ENCODE peak calls at places on chromosome 15, in six cellular contexts. N is HCEC 1CT, A is COR-L47, W is ELR, B is HEK293T, C is NCI-H2081 treated with DMSO at 0.1 percent for 48 hours. M is an unnamed sample.

GRCh38 chr15:44427756-44428724 is 611 bp downstream of the CTDSPL2 start:
- DNase-seq in W (peak; percentile 73), C (peak; percentile 24), A (peak; percentile 64), B (peak; percentile 38), N (peak; percentile 75), M (peak; percentile 79)

GRCh38 chr15:40337597-40337996 is 3.1 kb downstream of the CCDC9B start:
- DNase-seq in W (no peak), N (no peak), A (no peak), C (no peak), B (no peak), M (no peak)

GRCh38 chr15:72398189-72398588 is at the start of gene TMEM202:
- DNase-seq in A (no peak), W (no peak), B (no peak), C (no peak), N (no peak), M (no peak)

GRCh38 chr15:63918901-63919348 is 85.2 kb upstream of the HERC1 start:
- DNase-seq in A (no peak), N (no peak), W (no peak), B (no peak), C (no peak), M (no peak)

GRCh38 chr15:68626283-68626682 is 47.5 kb downstream of the CORO2B start:
- DNase-seq in C (no peak), B (no peak), N (no peak), A (no peak), W (no peak), M (no peak)

GRCh38 chr15:68340711-68341671 is 63.4 kb downstream of the FEM1B start:
- DNase-seq in N (no peak), C (no peak), W (no peak), A (no peak), B (no peak), M (no peak)

GRCh38 chr15:41501961-41502786 is 8.5 kb downstream of the ITPKA start:
- DNase-seq in B (no peak), A (no peak), C (no peak), W (no peak), N (no peak), M (no peak)

GRCh38 chr15:85282504-85283115 is 97.8 kb upstream of the AKAP13 start:
- DNase-seq in N (peak; percentile 51), W (peak; percentile 85), B (no peak), C (no peak), A (no peak), M (no peak)

GRCh38 chr15:30997270-30997669 is 5.8 kb upstream of the MTMR10 start:
- DNase-seq in W (peak; percentile 11), B (no peak), N (no peak), A (no peak), C (no peak), M (no peak)

GRCh38 chr15:55007561-55007960 is 189.2 kb downstream of the RSL24D1 start:
- DNase-seq in W (no peak), A (no peak), B (no peak), N (no peak), C (no peak), M (no peak)

GRCh38 chr15:90520365-90520764 is 9.4 kb upstream of the CRTC3 start:
- DNase-seq in B (no peak), W (no peak), N (no peak), A (no peak), C (no peak), M (no peak)

GRCh38 chr15:74053497-74053896 is 28.9 kb downstream of the GOLGA6A start:
- DNase-seq in W (no peak), C (no peak), B (no peak), N (no peak), A (no peak), M (no peak)

GRCh38 chr15:66820474-66821258 is 118.6 kb downstream of the SMAD6 start:
- DNase-seq in N (no peak), B (no peak), A (no peak), C (no peak), W (no peak), M (no peak)

GRCh38 chr15:51801391-51801835 is 28.0 kb upstream of the TMOD3 start:
- DNase-seq in B (peak; percentile 25), A (no peak), W (peak; percentile 52), N (peak; percentile 32), C (no peak), M (no peak)

GRCh38 chr15:67240235-67241131 is 14.0 kb downstream of the AAGAB start:
- DNase-seq in B (no peak), N (no peak), W (peak; percentile 29), A (peak; percentile 56), C (no peak), M (peak; percentile 11)

GRCh38 chr15:84684092-84684491 is 26.1 kb upstream of the NMB start:
- DNase-seq in W (peak; percentile 35), A (no peak), N (peak; percentile 56), B (no peak), C (no peak), M (no peak)

GRCh38 chr15:52464478-52464877 is 64.2 kb downstream of the MYO5A start:
- DNase-seq in A (no peak), N (peak; percentile 45), C (no peak), B (no peak), W (peak; percentile 13), M (no peak)

GRCh38 chr15:70044168-70044567 is 53.5 kb downstream of the TLE3 start:
- DNase-seq in B (no peak), W (no peak), N (no peak), C (no peak), A (no peak), M (no peak)

GRCh38 chr15:96882361-96882760 is 551.9 kb downstream of the NR2F2 start:
- DNase-seq in A (no peak), C (no peak), W (no peak), N (no peak), B (no peak), M (no peak)

GRCh38 chr15:79644091-79644490 is 212.0 kb downstream of the MINAR1 start:
- DNase-seq in C (no peak), N (peak; percentile 75), A (no peak), B (no peak), W (peak; percentile 87), M (no peak)

GRCh38 chr15:58387130-58387529 is 44.7 kb upstream of the LIPC start:
- DNase-seq in C (no peak), A (no peak), N (peak; percentile 81), W (peak; percentile 49), B (no peak), M (no peak)

GRCh38 chr15:62068071-62068786 is 1.5 kb downstream of the C2CD4A start:
- DNase-seq in N (peak; percentile 27), W (peak; percentile 64), C (no peak), A (no peak), B (peak; percentile 9), M (no peak)

GRCh38 chr15:45796433-45796832 is 161.6 kb downstream of the SQOR start:
- DNase-seq in C (no peak), N (no peak), B (no peak), A (no peak), W (no peak), M (no peak)

GRCh38 chr15:31391687-31392671 is 65.3 kb downstream of the KLF13 start:
- DNase-seq in C (no peak), N (peak; percentile 58), B (peak; percentile 66), W (peak; percentile 69), A (peak; percentile 17), M (peak; percentile 4)

GRCh38 chr15:29045717-29046116 is 159.9 kb downstream of the APBA2 start:
- DNase-seq in C (no peak), W (peak; percentile 71), B (no peak), A (no peak), N (peak; percentile 42), M (no peak)

GRCh38 chr15:62135532-62136134 is 29.5 kb downstream of the C2CD4B start:
- DNase-seq in W (no peak), N (no peak), C (no peak), B (no peak), A (no peak), M (no peak)

GRCh38 chr15:65163041-65163440 is 22.1 kb downstream of the CLPX start:
- DNase-seq in B (no peak), A (no peak), W (peak; percentile 37), N (no peak), C (no peak), M (no peak)

GRCh38 chr15:30918366-30918765 is 14.7 kb downstream of the FAN1 start:
- DNase-seq in C (no peak), A (no peak), B (no peak), N (no peak), W (no peak), M (no peak)

GRCh38 chr15:34582461-34583357 is 742 bp downstream of the GOLGA8B start:
- DNase-seq in N (no peak), C (no peak), W (peak; percentile 46), A (no peak), B (peak; percentile 31), M (no peak)

GRCh38 chr15:64536244-64536836 is 76.0 kb downstream of the ZNF609 start:
- DNase-seq in A (no peak), W (peak; percentile 90), C (no peak), N (peak; percentile 85), B (no peak), M (no peak)

GRCh38 chr15:75452968-75453702 is 1.6 kb upstream of the SIN3A start:
- DNase-seq in W (peak; percentile 65), A (peak; percentile 43), N (peak; percentile 29), C (no peak), B (no peak), M (peak; percentile 38)

GRCh38 chr15:73109751-73110150 is 57.5 kb downstream of the NEO1 start:
- DNase-seq in W (no peak), C (no peak), A (no peak), B (no peak), N (no peak), M (no peak)

GRCh38 chr15:86121568-86121967 is 41.9 kb downstream of the AGBL1 start:
- DNase-seq in N (no peak), C (no peak), B (no peak), W (no peak), A (no peak), M (no peak)

GRCh38 chr15:93028632-93029612 is 60.1 kb downstream of the RGMA start:
- DNase-seq in B (no peak), N (peak; percentile 83), W (peak; percentile 49), C (no peak), A (no peak), M (no peak)

GRCh38 chr15:50353251-50353998 is 1.6 kb downstream of the GABPB1 start:
- DNase-seq in A (no peak), N (peak; percentile 92), C (no peak), W (peak; percentile 92), B (no peak), M (no peak)

M was measured in NCI-H748 treated with DMSO at 0.1 percent for 48 hours.